ENCODE peak calls at places on chromosome 19, in five cellular contexts. R is K562, F is IMR-90, L is GM12878, N is HepG2. C is an unnamed sample.

GRCh38 chr19:8512115-8512967 is 1.6 kb downstream of the ZNF414 start:
- DNase-seq in R (peak), F (no peak), L (no peak), N (peak), C (peak)

GRCh38 chr19:18502633-18503294 is 19.1 kb downstream of the ELL start:
- DNase-seq in R (no peak), F (no peak), L (no peak), N (no peak), C (no peak)

GRCh38 chr19:53467503-53468262 is at the start of gene ZNF813:
- DNase-seq in R (peak), F (peak), L (peak), N (peak), C (peak)

GRCh38 chr19:46408611-46409039 is 4.7 kb downstream of the CCDC8 start:
- DNase-seq in R (no peak), F (peak), L (no peak), N (peak), C (no peak)

GRCh38 chr19:35090160-35090794 is 25.3 kb upstream of the FXYD3 start:
- DNase-seq in R (peak), F (peak), L (no peak), N (peak), C (peak)

GRCh38 chr19:35226748-35227147 is 1.8 kb downstream of the FAM187B start:
- DNase-seq in R (no peak), F (no peak), L (no peak), N (no peak), C (no peak)

GRCh38 chr19:46608581-46609345 is 7.6 kb downstream of the CALM3 start:
- DNase-seq in R (peak), F (no peak), L (no peak), N (no peak), C (no peak)

GRCh38 chr19:24053601-24054000 is 33.4 kb upstream of the ZNF254 start:
- DNase-seq in R (no peak), F (no peak), L (no peak), N (no peak), C (no peak)

GRCh38 chr19:20612711-20613316 is 47.2 kb upstream of the ZNF737 start:
- DNase-seq in R (no peak), F (no peak), L (no peak), N (no peak), C (no peak)

GRCh38 chr19:29678484-29679106 is 13.3 kb downstream of the PLEKHF1 start:
- DNase-seq in R (no peak), F (no peak), L (no peak), N (peak), C (no peak)

GRCh38 chr19:49832556-49832955 is 14.5 kb downstream of the MED25 start:
- DNase-seq in R (no peak), F (no peak), L (no peak), N (no peak), C (no peak)

GRCh38 chr19:49793561-49793840 is 19.6 kb downstream of the FUZ start:
- DNase-seq in R (no peak), F (peak), L (no peak), N (no peak), C (no peak)

GRCh38 chr19:43432866-43433673 is 18.4 kb downstream of the TEX101 start:
- DNase-seq in R (peak), F (peak), L (no peak), N (peak), C (peak)

GRCh38 chr19:53511933-53512374 is 26.0 kb upstream of the ZNF331 start:
- DNase-seq in R (peak), F (peak), L (no peak), N (peak), C (no peak)

GRCh38 chr19:8682472-8682871 is 16.1 kb downstream of the ACTL9 start:
- DNase-seq in R (no peak), F (no peak), L (no peak), N (no peak), C (no peak)

GRCh38 chr19:4537953-4538600 is 1.8 kb downstream of the LRG1 start:
- DNase-seq in R (no peak), F (no peak), L (no peak), N (no peak), C (no peak)

GRCh38 chr19:32688315-32688714 is 3.3 kb upstream of the NUDT19 start:
- DNase-seq in R (no peak), F (peak), L (no peak), N (no peak), C (no peak)

GRCh38 chr19:19746286-19747213 is 13.6 kb upstream of the ZNF14 start:
- DNase-seq in R (no peak), F (no peak), L (no peak), N (no peak), C (no peak)

GRCh38 chr19:32387701-32388392 is 17.7 kb upstream of the DPY19L3 start:
- DNase-seq in R (no peak), F (peak), L (no peak), N (no peak), C (no peak)

GRCh38 chr19:47651132-47651531 is 42.2 kb downstream of the BICRA start:
- DNase-seq in R (no peak), F (no peak), L (no peak), N (no peak), C (no peak)

GRCh38 chr19:49150944-49151243 is 4.3 kb downstream of the HRC start:
- DNase-seq in R (no peak), F (no peak), L (no peak), N (no peak), C (no peak)

GRCh38 chr19:35696835-35697234 is 7.5 kb upstream of the ZBTB32 start:
- DNase-seq in R (no peak), F (no peak), L (peak), N (peak), C (no peak)

GRCh38 chr19:32465176-32465575 is 59.6 kb downstream of the DPY19L3 start:
- DNase-seq in R (no peak), F (no peak), L (no peak), N (no peak), C (no peak)

GRCh38 chr19:53132231-53132991 is at the start of gene ZNF415:
- DNase-seq in R (no peak), F (peak), L (no peak), N (no peak), C (no peak)

GRCh38 chr19:35940839-35941238 is 4.7 kb downstream of the LRFN3 start:
- DNase-seq in R (no peak), F (no peak), L (no peak), N (no peak), C (no peak)

GRCh38 chr19:34474233-34474989 is 7.1 kb upstream of the WTIP start:
- DNase-seq in R (no peak), F (peak), L (no peak), N (no peak), C (no peak)

GRCh38 chr19:16584825-16585801 is 12.9 kb upstream of the SLC35E1 start:
- DNase-seq in R (no peak), F (no peak), L (no peak), N (no peak), C (no peak)

GRCh38 chr19:49677232-49677881 is at the start of gene PRMT1:
- DNase-seq in R (peak), F (no peak), L (no peak), N (peak), C (no peak)

GRCh38 chr19:19321143-19321577 is 531 bp downstream of the MAU2 start:
- DNase-seq in R (peak), F (no peak), L (no peak), N (peak), C (peak)

GRCh38 chr19:47778954-47779351 is 450 bp downstream of the SELENOW start:
- DNase-seq in R (no peak), F (no peak), L (no peak), N (no peak), C (no peak)

GRCh38 chr19:48596679-48597465 is 9.7 kb upstream of the SPACA4 start:
- DNase-seq in R (no peak), F (no peak), L (no peak), N (no peak), C (no peak)

GRCh38 chr19:48102870-48103751 is 7.5 kb downstream of the PLA2G4C start:
- DNase-seq in R (peak), F (peak), L (no peak), N (peak), C (peak)

GRCh38 chr19:13796301-13797057 is 1.2 kb downstream of the ZSWIM4 start:
- DNase-seq in R (no peak), F (peak), L (no peak), N (peak), C (peak)

GRCh38 chr19:33604651-33605050 is 17.1 kb upstream of the CHST8 start:
- DNase-seq in R (no peak), F (no peak), L (no peak), N (no peak), C (no peak)

GRCh38 chr19:35142531-35143230 is 374 bp upstream of the FXYD7 start:
- DNase-seq in R (peak), F (no peak), L (no peak), N (no peak), C (peak)

GRCh38 chr19:49340069-49340864 is 5.1 kb downstream of the CD37 start:
- DNase-seq in R (peak), F (no peak), L (peak), N (peak), C (no peak)

GRCh38 chr19:41019346-41019745 is 28.3 kb downstream of the CYP2B6 start:
- DNase-seq in R (no peak), F (no peak), L (no peak), N (no peak), C (no peak)

GRCh38 chr19:33125929-33126388 is 6.0 kb upstream of the WDR88 start:
- DNase-seq in R (peak), F (peak), L (peak), N (peak), C (peak)

GRCh38 chr19:23116802-23117571 is at the start of gene ZNF730:
- DNase-seq in R (peak), F (peak), L (peak), N (no peak), C (no peak)

GRCh38 chr19:8251025-8251472 is 41.9 kb downstream of the CERS4 start:
- DNase-seq in R (no peak), F (peak), L (no peak), N (no peak), C (no peak)

DNA sequence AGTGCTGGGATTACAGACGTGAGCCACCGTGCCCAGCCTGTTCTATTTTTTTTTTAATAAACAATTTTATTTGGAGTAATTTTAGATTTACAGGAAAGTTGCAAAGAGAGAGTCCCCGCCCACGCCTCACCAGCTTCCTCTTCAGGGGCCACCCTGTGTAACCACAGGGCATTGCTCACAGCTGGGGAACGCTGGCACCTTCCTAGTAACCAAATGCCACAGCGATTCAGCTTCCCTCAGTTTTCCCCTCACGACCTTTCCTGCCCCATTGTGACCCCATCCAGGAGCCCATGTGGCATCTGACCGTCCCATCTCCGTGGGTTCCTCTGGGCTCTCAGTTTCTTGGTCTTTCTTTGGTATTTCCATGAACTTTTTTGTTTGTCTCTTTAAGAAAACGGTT is 83.9 kb downstream of the GNG7 start:
- DNase-seq in R (no peak), F (peak), L (no peak), N (no peak), C (no peak)
- TF ChIP-seq USF2 in R (no peak), F (no peak), L (no peak), N (no peak), C (no peak)

DNA sequence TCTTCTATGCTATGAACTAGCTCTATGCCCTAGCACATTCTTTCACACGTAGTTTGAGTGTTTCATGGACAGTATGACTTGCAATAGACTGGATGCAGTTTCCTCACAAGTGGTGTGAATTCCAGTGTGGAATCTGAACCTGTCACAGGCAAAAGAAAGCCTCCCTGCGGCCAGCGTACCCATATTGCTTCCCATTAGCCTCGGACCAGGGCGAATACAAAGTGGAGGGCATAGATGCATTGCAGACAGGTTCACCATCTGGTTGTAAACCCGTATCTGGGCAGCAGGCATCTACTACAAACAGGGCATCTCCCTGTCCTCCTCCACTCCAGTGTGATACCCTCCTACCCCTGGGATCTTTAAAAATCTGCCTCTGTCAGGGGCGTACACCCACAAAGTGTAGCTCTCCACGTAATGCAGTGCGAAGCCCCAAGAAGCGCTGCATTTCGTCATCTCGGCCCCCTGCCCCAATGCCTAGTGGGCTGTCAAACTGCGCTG is 1.4 kb upstream of the CIC start:
- DNase-seq in R (no peak), F (no peak), L (no peak), N (no peak), C (no peak)
- TF ChIP-seq BHLHE40 in R (no peak), F (no peak), L (no peak), N (no peak), C (no peak)

DNA sequence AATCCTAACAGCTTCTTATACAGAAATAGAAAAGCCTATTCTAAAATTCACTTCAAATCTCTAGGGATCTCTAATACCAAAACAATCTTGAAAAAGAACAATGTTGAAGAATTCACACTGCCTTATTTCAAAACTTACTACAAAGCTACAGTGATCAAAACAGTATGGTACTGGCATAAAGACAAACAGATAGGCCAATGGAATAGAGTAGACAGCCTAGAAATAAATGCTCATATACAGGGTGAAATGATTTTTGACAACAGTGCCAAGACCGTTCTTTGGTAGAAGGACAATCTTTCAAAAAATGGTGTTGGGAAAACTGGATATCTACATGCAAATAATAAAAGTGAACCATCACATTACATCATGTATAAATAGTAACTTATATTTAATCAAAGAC is 11.8 kb upstream of the ZNF563 start:
- DNase-seq in R (no peak), F (no peak), L (no peak), N (no peak), C (no peak)
- TF ChIP-seq USF2 in R (no peak), F (no peak), L (no peak), N (no peak), C (no peak)

DNA sequence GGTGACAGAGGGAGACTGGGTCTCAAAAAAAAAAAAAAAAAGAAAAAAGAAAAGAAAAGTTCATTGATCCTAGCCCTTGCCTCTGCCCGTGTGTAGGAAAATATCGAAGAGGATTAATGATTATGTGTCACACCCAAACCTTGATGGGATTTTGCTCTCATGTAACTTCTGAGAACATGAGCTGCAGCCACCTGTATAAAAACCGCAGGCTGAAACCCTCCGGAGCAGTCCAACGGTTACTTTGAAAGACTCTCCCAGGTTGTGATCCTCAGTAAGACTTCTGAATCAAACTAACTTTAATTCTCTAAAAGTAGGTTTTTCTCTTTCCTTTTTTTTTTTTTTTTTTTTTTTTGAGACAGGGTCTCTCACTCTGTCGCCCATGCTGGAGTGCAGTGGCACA is 4.3 kb upstream of the PSMC4 start:
- DNase-seq in R (no peak), F (no peak), L (no peak), N (no peak), C (no peak)
- TF ChIP-seq BHLHE40 in R (no peak), F (no peak), L (no peak), N (no peak), C (no peak)

GRCh38 chr19:3407556-3408516 is 41.5 kb downstream of the NFIC start:
- DNase-seq in R (peak), F (no peak), L (no peak), N (peak), C (no peak)
- TF ChIP-seq USF2 in R (no peak), F (no peak), L (no peak), N (no peak), C (no peak)

DNA sequence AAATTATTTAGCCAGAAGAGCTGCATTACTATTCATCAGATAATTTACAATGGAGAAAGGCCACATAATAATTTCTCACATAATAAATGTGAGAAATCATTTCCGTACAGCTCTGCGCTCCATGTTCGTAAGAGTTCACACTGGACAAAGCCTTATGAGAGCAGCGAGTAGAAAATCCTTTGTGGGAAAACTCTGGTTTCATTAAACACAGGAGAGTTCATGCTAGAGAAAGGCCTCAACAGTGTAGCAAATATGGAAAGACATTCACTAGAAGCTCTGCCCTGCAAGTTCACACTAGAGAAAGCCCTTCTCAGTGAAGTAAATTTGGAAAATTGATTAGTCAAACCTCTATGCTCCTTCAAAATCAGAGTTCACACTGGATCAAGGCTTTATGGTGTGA is 8.4 kb downstream of the ZNF776 start:
- DNase-seq in R (no peak), F (no peak), L (no peak), N (no peak), C (no peak)
- TF ChIP-seq BHLHE40 in R (no peak), F (no peak), L (no peak), N (no peak), C (no peak)

GRCh38 chr19:355134-355533 is 10.5 kb upstream of the MIER2 start:
- DNase-seq in R (no peak), F (no peak), L (no peak), N (no peak), C (no peak)
- TF ChIP-seq USF2 in R (no peak), F (no peak), L (no peak), N (no peak), C (no peak)

GRCh38 chr19:38849746-38850230 is at the start of gene HNRNPL:
- DNase-seq in R (peak), F (no peak), L (no peak), N (no peak), C (no peak)
- TF ChIP-seq BHLHE40 in R (peak), F (no peak), L (peak), N (no peak), C (no peak)

DNA sequence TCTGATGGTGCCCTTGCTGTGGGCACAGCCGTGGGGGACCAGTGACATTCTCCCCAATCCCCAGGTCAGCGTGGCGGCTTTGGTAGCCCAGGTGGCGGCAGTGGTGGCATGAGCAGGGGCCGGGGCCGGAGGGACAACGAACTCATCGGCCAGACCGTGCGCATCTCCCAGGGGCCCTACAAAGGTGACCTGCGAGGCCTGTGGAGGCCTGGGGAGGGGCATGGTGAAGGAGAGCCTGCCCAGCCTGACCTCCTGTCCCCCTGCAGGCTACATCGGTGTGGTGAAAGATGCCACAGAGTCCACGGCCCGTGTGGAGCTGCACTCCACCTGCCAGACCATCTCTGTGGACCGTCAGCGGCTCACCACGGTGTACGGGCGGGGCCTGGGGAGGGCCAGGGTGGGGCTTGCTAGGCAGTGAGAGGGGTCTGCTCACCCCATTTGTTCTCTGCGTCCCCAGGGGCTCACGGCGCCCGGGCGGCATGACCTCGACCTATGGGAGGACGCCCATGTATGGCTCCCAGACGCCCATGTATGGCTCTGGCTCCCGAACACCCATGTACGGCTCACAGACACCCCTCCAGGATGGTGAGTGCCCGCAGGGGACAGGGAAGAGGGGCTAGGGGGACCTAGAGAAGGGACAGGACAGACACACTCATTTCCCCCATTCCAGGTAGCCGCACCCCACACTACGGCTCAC is 7.7 kb upstream of the TIMM50 start:
- DNase-seq in R (no peak), F (no peak), L (no peak), N (no peak), C (no peak)
- TF ChIP-seq USF2 in R (no peak), F (no peak), L (no peak), N (no peak), C (no peak)

GRCh38 chr19:10961073-10961762 is 388 bp downstream of the SMARCA4 start:
- DNase-seq in R (peak), F (no peak), L (no peak), N (no peak), C (no peak)
- TF ChIP-seq BHLHE40 in R (no peak), F (no peak), L (peak), N (no peak), C (no peak)

C was measured in A549.